ENCODE peak calls at places on chromosomes 4 and X, in ten cellular contexts. I is retinal pigment epithelial cell; H is AML-193; G is HL-60; J is RPMI8226; R is posterior cingulate gyrus; T is cardiac muscle cell; W is CD4-positive, alpha-beta memory T cell; X is RCC 7860; B is GM23248. U is an unnamed sample.

GRCh38 chr4:113760094-113760851 is 1.3 kb downstream of the CAMK2D start:
- DNase-seq in I (no peak), H (no peak), G (no peak), J (no peak), R (peak), T (peak), W (peak), X (peak), B (peak), U (no peak)

GRCh38 chr4:40033603-40034002 is 23.0 kb upstream of the N4BP2 start:
- DNase-seq in I (no peak), H (no peak), G (no peak), J (no peak), R (no peak), T (no peak), W (no peak), X (no peak), B (no peak), U (no peak)

GRCh38 chrX:41561045-41561444 is 113.9 kb downstream of the NYX start:
- DNase-seq in I (peak), H (peak), G (no peak), J (peak), R (no peak), T (no peak), W (peak), X (peak), B (peak), U (peak)

GRCh38 chr4:54723786-54724185 is 66.0 kb downstream of the KIT start:
- DNase-seq in I (no peak), H (no peak), G (no peak), J (no peak), R (no peak), T (no peak), W (no peak), X (no peak), B (no peak), U (no peak)

GRCh38 chr4:13344216-13344615 is 139.9 kb downstream of the RAB28 start:
- DNase-seq in I (no peak), H (no peak), G (no peak), J (no peak), R (no peak), T (no peak), W (no peak), X (no peak), B (no peak), U (no peak)

GRCh38 chr4:120826449-120826848 is 96.1 kb downstream of the PRDM5 start:
- DNase-seq in I (no peak), H (no peak), G (no peak), J (no peak), R (no peak), T (no peak), W (no peak), X (no peak), B (no peak), U (no peak)

GRCh38 chr4:128334256-128334655 is 46.6 kb upstream of the PGRMC2 start:
- DNase-seq in I (no peak), H (no peak), G (no peak), J (no peak), R (no peak), T (no peak), W (no peak), X (no peak), B (no peak), U (no peak)

GRCh38 chr4:2461246-2461960 is 7.5 kb upstream of the RNF4 start:
- DNase-seq in I (no peak), H (no peak), G (no peak), J (no peak), R (no peak), T (no peak), W (no peak), X (no peak), B (no peak), U (no peak)

GRCh38 chrX:52280812-52281211 is 88.0 kb upstream of the XAGE2 start:
- DNase-seq in I (no peak), H (peak), G (no peak), J (no peak), R (no peak), T (no peak), W (no peak), X (no peak), B (no peak), U (no peak)

GRCh38 chrX:130896026-130896425 is 7.0 kb downstream of the ENOX2 start:
- DNase-seq in I (no peak), H (no peak), G (no peak), J (no peak), R (no peak), T (no peak), W (no peak), X (no peak), B (peak), U (no peak)

GRCh38 chr4:8330821-8331566 is 61.4 kb downstream of the HTRA3 start:
- DNase-seq in I (no peak), H (no peak), G (no peak), J (no peak), R (peak), T (no peak), W (no peak), X (no peak), B (peak), U (no peak)

GRCh38 chr4:27148211-27148895 is 287.7 kb downstream of the STIM2 start:
- DNase-seq in I (no peak), H (no peak), G (no peak), J (no peak), R (no peak), T (no peak), W (no peak), X (no peak), B (peak), U (no peak)

GRCh38 chr4:116531870-116532269 is 553.5 kb downstream of the TRAM1L1 start:
- DNase-seq in I (no peak), H (peak), G (peak), J (no peak), R (no peak), T (no peak), W (no peak), X (no peak), B (no peak), U (no peak)